ENCODE peak calls at places on chromosome 7, in six cellular contexts. One of them, this sample, is unnamed. For H3K4me1, the result is how much of the 10 kb centered on the place peaks cover.

GRCh38 chr7:44286182-44286617 is 39.2 kb downstream of the CAMK2B start:
- DNase-seq in CD8-positive, alpha-beta T cell: no peak
- DNase-seq in colonic mucosa: no peak
- DNase-seq in A549: no peak
- DNase-seq in heart left ventricle: peak
- DNase-seq in endothelial cell of umbilical vein: no peak
- DNase-seq in this sample: peak

GRCh38 chr7:27198138-27198841 is 1.6 kb downstream of the HOXA13 start:
- DNase-seq in CD8-positive, alpha-beta T cell: no peak
- DNase-seq in colonic mucosa: peak
- DNase-seq in A549: no peak
- DNase-seq in heart left ventricle: no peak
- DNase-seq in endothelial cell of umbilical vein: no peak
- DNase-seq in this sample: no peak

GRCh38 chr7:144384555-144385245 is 18.8 kb downstream of the NOBOX start:
- DNase-seq in CD8-positive, alpha-beta T cell: no peak
- DNase-seq in colonic mucosa: peak
- DNase-seq in A549: no peak
- DNase-seq in heart left ventricle: no peak
- DNase-seq in endothelial cell of umbilical vein: no peak
- DNase-seq in this sample: no peak

GRCh38 chr7:121500659-121501058 is 104.6 kb upstream of the FAM3C start:
- DNase-seq in CD8-positive, alpha-beta T cell: no peak
- DNase-seq in colonic mucosa: no peak
- DNase-seq in A549: no peak
- DNase-seq in heart left ventricle: no peak
- DNase-seq in endothelial cell of umbilical vein: no peak
- DNase-seq in this sample: no peak

GRCh38 chr7:45974540-45975360 is 53.7 kb upstream of the IGFBP3 start:
- DNase-seq in CD8-positive, alpha-beta T cell: no peak
- DNase-seq in colonic mucosa: no peak
- DNase-seq in A549: no peak
- DNase-seq in heart left ventricle: no peak
- DNase-seq in endothelial cell of umbilical vein: no peak
- DNase-seq in this sample: no peak

GRCh38 chr7:918118-918425 is 36.4 kb downstream of the ADAP1 start:
- DNase-seq in CD8-positive, alpha-beta T cell: no peak
- DNase-seq in colonic mucosa: no peak
- DNase-seq in A549: no peak
- DNase-seq in heart left ventricle: no peak
- DNase-seq in endothelial cell of umbilical vein: no peak
- DNase-seq in this sample: peak

GRCh38 chr7:137669706-137670105 is 177.1 kb downstream of the DGKI start:
- DNase-seq in CD8-positive, alpha-beta T cell: no peak
- DNase-seq in colonic mucosa: no peak
- DNase-seq in A549: no peak
- DNase-seq in heart left ventricle: no peak
- DNase-seq in endothelial cell of umbilical vein: no peak
- DNase-seq in this sample: no peak

GRCh38 chr7:130277763-130278643 is 11.3 kb downstream of the CPA2 start:
- DNase-seq in CD8-positive, alpha-beta T cell: no peak
- DNase-seq in colonic mucosa: peak
- DNase-seq in A549: peak
- DNase-seq in heart left ventricle: peak
- DNase-seq in endothelial cell of umbilical vein: peak
- DNase-seq in this sample: no peak

GRCh38 chr7:31071316-31071715 is 19.2 kb downstream of the ADCYAP1R1 start:
- DNase-seq in CD8-positive, alpha-beta T cell: no peak
- DNase-seq in colonic mucosa: no peak
- DNase-seq in A549: no peak
- DNase-seq in heart left ventricle: no peak
- DNase-seq in endothelial cell of umbilical vein: no peak
- DNase-seq in this sample: no peak

GRCh38 chr7:47819054-47819920 is 129.0 kb downstream of the PKD1L1 start:
- DNase-seq in CD8-positive, alpha-beta T cell: peak
- DNase-seq in colonic mucosa: peak
- DNase-seq in A549: peak
- DNase-seq in heart left ventricle: peak
- DNase-seq in endothelial cell of umbilical vein: peak
- DNase-seq in this sample: no peak

GRCh38 chr7:3283130-3283704 is 17.8 kb upstream of the SDK1 start:
- DNase-seq in CD8-positive, alpha-beta T cell: no peak
- DNase-seq in colonic mucosa: no peak
- DNase-seq in A549: no peak
- DNase-seq in heart left ventricle: no peak
- DNase-seq in endothelial cell of umbilical vein: no peak
- DNase-seq in this sample: no peak

GRCh38 chr7:4144801-4145470 is 537.2 kb upstream of the FOXK1 start:
- DNase-seq in CD8-positive, alpha-beta T cell: no peak
- DNase-seq in colonic mucosa: peak
- DNase-seq in A549: no peak
- DNase-seq in heart left ventricle: no peak
- DNase-seq in endothelial cell of umbilical vein: peak
- DNase-seq in this sample: no peak

GRCh38 chr7:119065966-119066365 is 841.5 kb downstream of the ANKRD7 start:
- DNase-seq in CD8-positive, alpha-beta T cell: no peak
- DNase-seq in colonic mucosa: no peak
- DNase-seq in A549: no peak
- DNase-seq in heart left ventricle: no peak
- DNase-seq in endothelial cell of umbilical vein: no peak
- DNase-seq in this sample: no peak

GRCh38 chr7:152144557-152145245 is 119.2 kb downstream of the GALNT11 start:
- DNase-seq in CD8-positive, alpha-beta T cell: no peak
- DNase-seq in colonic mucosa: no peak
- DNase-seq in A549: no peak
- DNase-seq in heart left ventricle: no peak
- DNase-seq in endothelial cell of umbilical vein: peak
- DNase-seq in this sample: no peak

GRCh38 chr7:158947627-158948026 is 91.3 kb downstream of the DYNC2I1 start:
- DNase-seq in CD8-positive, alpha-beta T cell: no peak
- DNase-seq in colonic mucosa: no peak
- DNase-seq in A549: no peak
- DNase-seq in heart left ventricle: no peak
- DNase-seq in endothelial cell of umbilical vein: no peak
- DNase-seq in this sample: no peak

GRCh38 chr7:69147631-69148030 is 450.6 kb upstream of the AUTS2 start:
- DNase-seq in CD8-positive, alpha-beta T cell: no peak
- DNase-seq in colonic mucosa: no peak
- DNase-seq in A549: no peak
- DNase-seq in heart left ventricle: no peak
- DNase-seq in endothelial cell of umbilical vein: no peak
- DNase-seq in this sample: no peak

GRCh38 chr7:79272066-79272669 is 181.3 kb downstream of the MAGI2 start:
- DNase-seq in CD8-positive, alpha-beta T cell: no peak
- DNase-seq in colonic mucosa: no peak
- DNase-seq in A549: peak
- DNase-seq in heart left ventricle: no peak
- DNase-seq in endothelial cell of umbilical vein: peak
- DNase-seq in this sample: no peak

GRCh38 chr7:80053098-80053497 is 81.5 kb upstream of the GNAI1 start:
- DNase-seq in CD8-positive, alpha-beta T cell: no peak
- DNase-seq in colonic mucosa: no peak
- DNase-seq in A549: no peak
- DNase-seq in heart left ventricle: no peak
- DNase-seq in endothelial cell of umbilical vein: no peak
- DNase-seq in this sample: no peak

GRCh38 chr7:92783260-92783911 is 53.0 kb downstream of the CDK6 start:
- DNase-seq in CD8-positive, alpha-beta T cell: no peak
- DNase-seq in colonic mucosa: no peak
- DNase-seq in A549: no peak
- DNase-seq in heart left ventricle: no peak
- DNase-seq in endothelial cell of umbilical vein: no peak
- DNase-seq in this sample: no peak

GRCh38 chr7:115096262-115096661 is 174.4 kb downstream of the MDFIC start:
- DNase-seq in CD8-positive, alpha-beta T cell: no peak
- DNase-seq in colonic mucosa: no peak
- DNase-seq in A549: no peak
- DNase-seq in heart left ventricle: no peak
- DNase-seq in endothelial cell of umbilical vein: no peak
- DNase-seq in this sample: no peak

GRCh38 chr7:45125193-45125904 is 13.9 kb upstream of the TBRG4 start:
- DNase-seq in CD8-positive, alpha-beta T cell: no peak
- DNase-seq in colonic mucosa: no peak
- DNase-seq in A549: no peak
- DNase-seq in heart left ventricle: no peak
- DNase-seq in endothelial cell of umbilical vein: no peak
- DNase-seq in this sample: no peak

GRCh38 chr7:105653441-105654005 is 72.2 kb upstream of the EFCAB10 start:
- DNase-seq in CD8-positive, alpha-beta T cell: no peak
- DNase-seq in colonic mucosa: no peak
- DNase-seq in A549: no peak
- DNase-seq in heart left ventricle: no peak
- DNase-seq in endothelial cell of umbilical vein: no peak
- DNase-seq in this sample: no peak

GRCh38 chr7:106031271-106032029 is 68.4 kb downstream of the CDHR3 start:
- DNase-seq in CD8-positive, alpha-beta T cell: no peak
- DNase-seq in colonic mucosa: no peak
- DNase-seq in A549: no peak
- DNase-seq in heart left ventricle: no peak
- DNase-seq in endothelial cell of umbilical vein: peak
- DNase-seq in this sample: no peak

GRCh38 chr7:92608380-92609322 is 18.5 kb upstream of the FAM133B start:
- DNase-seq in CD8-positive, alpha-beta T cell: no peak
- DNase-seq in colonic mucosa: peak
- DNase-seq in A549: no peak
- DNase-seq in heart left ventricle: no peak
- DNase-seq in endothelial cell of umbilical vein: no peak
- DNase-seq in this sample: no peak

GRCh38 chr7:79298145-79298760 is 155.2 kb downstream of the MAGI2 start:
- DNase-seq in CD8-positive, alpha-beta T cell: no peak
- DNase-seq in colonic mucosa: peak
- DNase-seq in A549: peak
- DNase-seq in heart left ventricle: no peak
- DNase-seq in endothelial cell of umbilical vein: peak
- DNase-seq in this sample: no peak

GRCh38 chr7:39153647-39154046 is 175.9 kb downstream of the POU6F2 start:
- DNase-seq in CD8-positive, alpha-beta T cell: no peak
- DNase-seq in colonic mucosa: no peak
- DNase-seq in A549: no peak
- DNase-seq in heart left ventricle: no peak
- DNase-seq in endothelial cell of umbilical vein: no peak
- DNase-seq in this sample: no peak

GRCh38 chr7:77788327-77788902 is 9.8 kb downstream of the TMEM60 start:
- DNase-seq in CD8-positive, alpha-beta T cell: no peak
- DNase-seq in colonic mucosa: no peak
- DNase-seq in A549: no peak
- DNase-seq in heart left ventricle: no peak
- DNase-seq in endothelial cell of umbilical vein: no peak
- DNase-seq in this sample: no peak

GRCh38 chr7:55571534-55572377 is 546 bp downstream of the VOPP1 start:
- DNase-seq in CD8-positive, alpha-beta T cell: peak
- DNase-seq in colonic mucosa: peak
- DNase-seq in A549: peak
- DNase-seq in heart left ventricle: peak
- DNase-seq in endothelial cell of umbilical vein: peak
- DNase-seq in this sample: no peak
- H3K4me1 ChIP-seq in CD8-positive, alpha-beta T cell: under half
- H3K4me1 ChIP-seq in colonic mucosa: under half
- H3K4me1 ChIP-seq in A549: under half
- H3K4me1 ChIP-seq in heart left ventricle: under half
- H3K4me1 ChIP-seq in endothelial cell of umbilical vein: half or more
- H3K4me1 ChIP-seq in this sample: under half

GRCh38 chr7:102125127-102125561 is 161.5 kb upstream of the SH2B2 start:
- DNase-seq in CD8-positive, alpha-beta T cell: no peak
- DNase-seq in colonic mucosa: no peak
- DNase-seq in A549: peak
- DNase-seq in heart left ventricle: peak
- DNase-seq in endothelial cell of umbilical vein: peak
- DNase-seq in this sample: no peak
- TF ChIP-seq CTCF in CD8-positive, alpha-beta T cell: no peak
- TF ChIP-seq CTCF in colonic mucosa: no peak
- TF ChIP-seq CTCF in A549: peak
- TF ChIP-seq CTCF in heart left ventricle: no peak
- TF ChIP-seq CTCF in endothelial cell of umbilical vein: no peak
- TF ChIP-seq CTCF in this sample: peak

GRCh38 chr7:19401461-19401860 is 256.2 kb upstream of the FERD3L start:
- DNase-seq in CD8-positive, alpha-beta T cell: no peak
- DNase-seq in colonic mucosa: no peak
- DNase-seq in A549: no peak
- DNase-seq in heart left ventricle: no peak
- DNase-seq in endothelial cell of umbilical vein: no peak
- DNase-seq in this sample: no peak

GRCh38 chr7:19404912-19405329 is 259.7 kb upstream of the FERD3L start:
- DNase-seq in CD8-positive, alpha-beta T cell: peak
- DNase-seq in colonic mucosa: no peak
- DNase-seq in A549: peak
- DNase-seq in heart left ventricle: no peak
- DNase-seq in endothelial cell of umbilical vein: peak
- DNase-seq in this sample: peak

GRCh38 chr7:19397917-19398316 is 252.7 kb upstream of the FERD3L start:
- DNase-seq in CD8-positive, alpha-beta T cell: no peak
- DNase-seq in colonic mucosa: no peak
- DNase-seq in A549: no peak
- DNase-seq in heart left ventricle: no peak
- DNase-seq in endothelial cell of umbilical vein: no peak
- DNase-seq in this sample: no peak

GRCh38 chr7:19403691-19404090 is 258.5 kb upstream of the FERD3L start:
- DNase-seq in CD8-positive, alpha-beta T cell: no peak
- DNase-seq in colonic mucosa: no peak
- DNase-seq in A549: no peak
- DNase-seq in heart left ventricle: no peak
- DNase-seq in endothelial cell of umbilical vein: no peak
- DNase-seq in this sample: no peak

DNA sequence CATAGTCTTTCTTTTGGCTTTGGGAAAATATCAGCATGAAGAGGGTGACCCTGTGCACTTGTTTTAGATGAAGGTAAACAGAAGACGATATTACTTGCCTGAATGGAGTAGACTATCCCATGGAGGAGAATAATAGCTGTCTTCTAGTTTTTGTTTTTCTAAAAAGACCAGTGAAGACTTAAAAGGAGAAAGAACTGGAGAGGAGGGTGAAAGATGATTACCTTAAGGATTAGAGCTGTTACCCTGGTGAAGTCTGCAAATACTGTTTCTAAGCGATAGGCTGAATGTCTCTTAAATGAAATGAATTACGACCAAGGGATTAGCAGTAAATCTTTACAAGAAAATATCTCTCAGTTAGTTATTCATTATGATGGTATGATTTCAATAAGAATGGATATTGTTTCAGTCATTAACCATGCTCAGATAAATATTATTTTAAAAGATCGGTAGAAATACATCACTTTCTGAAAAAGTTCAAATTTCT is 255.6 kb upstream of the FERD3L start:
- DNase-seq in CD8-positive, alpha-beta T cell: no peak
- DNase-seq in colonic mucosa: no peak
- DNase-seq in A549: no peak
- DNase-seq in heart left ventricle: no peak
- DNase-seq in endothelial cell of umbilical vein: no peak
- DNase-seq in this sample: no peak
- H3K4me3 ChIP-seq in CD8-positive, alpha-beta T cell: no peak
- H3K4me3 ChIP-seq in colonic mucosa: no peak
- H3K4me3 ChIP-seq in A549: no peak
- H3K4me3 ChIP-seq in heart left ventricle: no peak
- H3K4me3 ChIP-seq in endothelial cell of umbilical vein: no peak
- H3K4me3 ChIP-seq in this sample: no peak

DNA sequence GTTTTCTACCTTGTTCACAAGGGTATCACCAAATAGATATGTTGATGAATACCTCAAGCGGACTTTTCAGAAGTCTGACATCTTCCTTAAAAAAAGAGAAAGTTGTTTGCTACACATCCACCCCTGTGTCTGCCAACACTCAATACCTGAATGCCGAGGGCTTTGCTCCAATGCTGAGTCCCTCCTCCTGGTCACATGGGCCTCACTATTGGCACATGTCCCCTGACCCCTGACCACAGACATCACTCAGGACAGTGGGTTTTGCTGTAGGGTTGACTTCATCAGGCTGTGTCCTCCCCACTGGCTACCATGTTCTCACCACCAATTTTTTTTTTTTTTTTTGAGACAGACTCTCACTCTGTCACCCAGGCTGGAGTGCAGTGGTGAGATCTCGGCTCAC is 76.4 kb downstream of the OSBPL3 start:
- DNase-seq in CD8-positive, alpha-beta T cell: no peak
- DNase-seq in colonic mucosa: no peak
- DNase-seq in A549: no peak
- DNase-seq in heart left ventricle: no peak
- DNase-seq in endothelial cell of umbilical vein: no peak
- DNase-seq in this sample: no peak
- H3K4me1 ChIP-seq in CD8-positive, alpha-beta T cell: under half
- H3K4me1 ChIP-seq in colonic mucosa: under half
- H3K4me1 ChIP-seq in A549: under half
- H3K4me1 ChIP-seq in heart left ventricle: under half
- H3K4me1 ChIP-seq in endothelial cell of umbilical vein: under half
- H3K4me1 ChIP-seq in this sample: half or more